ENCODE peak calls at places on chromosome 2, in four cellular contexts. K is endothelial cell of umbilical vein, T is K562, U is GM12878. P is an unnamed sample.

GRCh38 chr2:3728104-3729054 is 25.0 kb downstream of the DCDC2C start:
- DNase-seq in T (peak), U (no peak), K (peak), P (peak)

GRCh38 chr2:148716378-148716777 is 71.8 kb downstream of the EPC2 start:
- DNase-seq in U (no peak), T (no peak), K (no peak), P (no peak)

GRCh38 chr2:164388511-164388910 is 232.8 kb downstream of the GRB14 start:
- DNase-seq in T (no peak), U (peak), K (peak), P (peak)

GRCh38 chr2:219748673-219749570 is 121.5 kb downstream of the SLC4A3 start:
- DNase-seq in K (no peak), U (no peak), T (no peak), P (no peak)

GRCh38 chr2:163863073-163863472 is 127.3 kb upstream of the FIGN start:
- DNase-seq in U (no peak), K (no peak), T (no peak), P (no peak)

GRCh38 chr2:19369341-19369955 is 11.0 kb upstream of the OSR1 start:
- DNase-seq in U (no peak), T (no peak), K (no peak), P (peak)

GRCh38 chr2:46268986-46269385 is 28.2 kb upstream of the EPAS1 start:
- DNase-seq in K (no peak), U (no peak), T (no peak), P (peak)

GRCh38 chr2:133130548-133131246 is 437.6 kb downstream of the NCKAP5 start:
- DNase-seq in T (no peak), K (no peak), U (no peak), P (peak)

GRCh38 chr2:114252713-114253112 is 189.7 kb upstream of the DPP10 start:
- DNase-seq in T (no peak), K (no peak), U (no peak), P (no peak)

GRCh38 chr2:170092475-170092874 is 85.5 kb upstream of the MYO3B start:
- DNase-seq in U (no peak), T (no peak), K (no peak), P (peak)

GRCh38 chr2:170088776-170089175 is 89.2 kb upstream of the MYO3B start:
- DNase-seq in K (no peak), T (no peak), U (no peak), P (peak)

GRCh38 chr2:170095380-170095779 is 82.6 kb upstream of the MYO3B start:
- DNase-seq in T (no peak), K (no peak), U (no peak), P (no peak)

GRCh38 chr2:170090229-170090628 is 87.7 kb upstream of the MYO3B start:
- DNase-seq in K (no peak), T (no peak), U (no peak), P (no peak)

DNA sequence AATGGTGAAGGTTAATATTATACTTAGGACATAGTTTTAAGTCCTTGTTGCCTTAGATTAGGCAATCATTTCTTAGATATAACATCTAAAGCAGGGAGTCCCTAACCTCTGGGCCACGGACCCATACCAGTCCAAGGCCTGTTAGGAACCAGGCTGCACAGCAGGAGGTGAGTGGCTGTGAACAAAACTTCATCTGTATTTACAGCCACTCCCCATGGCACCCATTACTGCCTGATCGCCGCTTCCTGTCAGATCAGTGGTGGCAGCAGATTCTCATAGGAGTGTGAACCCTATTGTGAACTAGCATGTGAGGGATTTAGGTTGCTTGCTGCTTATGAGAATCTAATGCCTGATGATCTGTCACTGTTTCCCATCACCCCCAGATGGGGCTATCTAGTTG is 86.5 kb upstream of the MYO3B start:
- DNase-seq in K (no peak), T (no peak), U (no peak), P (no peak)
- TF ChIP-seq FOS in K (no peak), T (no peak), U (no peak), P (no peak)

GRCh38 chr2:33366473-33366872 is 110.0 kb upstream of the RASGRP3 start:
- DNase-seq in K (peak), U (no peak), T (no peak), P (no peak)
- TF ChIP-seq FOS in K (no peak), U (no peak), T (no peak), P (no peak)

DNA sequence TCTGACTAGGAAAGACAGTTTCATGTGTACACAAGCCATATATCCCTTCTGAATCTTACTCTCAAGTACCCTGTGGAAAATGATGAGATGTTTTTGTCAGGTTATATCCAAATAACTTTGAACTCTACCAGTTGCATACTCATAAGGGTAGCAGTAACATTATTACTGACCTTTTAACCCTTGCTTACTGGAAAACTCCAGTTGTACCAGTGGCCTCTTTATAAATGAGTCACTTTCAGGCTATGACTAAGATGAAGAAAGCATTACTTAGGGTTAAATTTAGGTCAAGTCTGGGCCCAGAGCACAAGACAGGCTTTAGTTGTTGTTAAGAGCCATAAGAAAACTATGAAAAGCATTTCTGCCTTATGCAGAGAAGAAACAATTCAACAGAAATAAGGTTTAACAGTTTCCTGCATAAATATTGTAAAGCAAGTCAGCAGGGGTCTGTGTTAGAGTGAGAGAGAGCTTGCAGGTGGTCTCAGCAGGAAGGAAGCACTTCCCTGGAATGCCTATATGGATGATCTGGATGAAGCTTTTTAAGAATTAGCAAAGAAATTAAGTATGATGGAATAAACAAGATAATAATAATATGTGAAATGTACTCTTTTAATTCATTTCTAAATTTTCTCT is 126.5 kb downstream of the UBE2E3 start:
- DNase-seq in K (peak), U (peak), T (peak), P (peak)
- TF ChIP-seq FOS in K (peak), U (no peak), T (no peak), P (peak)

GRCh38 chr2:86518498-86518897 is 44.7 kb downstream of the CHMP3 start:
- DNase-seq in K (peak), U (no peak), T (no peak), P (no peak)
- TF ChIP-seq FOS in K (no peak), U (no peak), T (no peak), P (no peak)

GRCh38 chr2:226658555-226658954 is 141.1 kb downstream of the IRS1 start:
- DNase-seq in K (no peak), T (no peak), U (no peak), P (no peak)
- TF ChIP-seq FOS in K (no peak), T (no peak), U (no peak), P (no peak)

DNA sequence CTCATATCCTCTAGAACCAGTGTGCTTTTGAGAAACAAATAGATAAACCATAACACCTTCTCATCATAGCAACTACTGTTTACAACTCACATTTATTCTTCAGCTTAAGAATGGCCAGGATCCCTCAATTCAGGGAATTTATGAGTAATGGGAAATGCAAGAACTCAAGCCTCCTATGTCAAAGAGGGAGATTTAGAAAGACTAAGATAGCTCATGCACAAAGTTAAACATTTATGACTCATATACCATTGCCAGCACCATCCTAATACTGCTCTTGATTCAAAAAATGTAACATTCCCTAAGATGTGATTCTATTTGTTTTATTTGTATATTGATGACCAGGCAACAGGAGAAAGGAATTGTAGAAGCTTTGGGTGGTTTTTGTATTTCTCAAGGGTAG is 172.8 kb downstream of the CYP26B1 start:
- DNase-seq in U (no peak), T (no peak), K (no peak), P (no peak)
- TF ChIP-seq FOS in U (no peak), T (no peak), K (no peak), P (no peak)

GRCh38 chr2:137168564-137168963 is 403.2 kb downstream of the THSD7B start:
- DNase-seq in T (no peak), K (peak), U (no peak), P (no peak)

GRCh38 chr2:137167651-137168050 is 402.3 kb downstream of the THSD7B start:
- DNase-seq in T (no peak), K (no peak), U (no peak), P (no peak)

GRCh38 chr2:137173514-137173913 is 408.2 kb downstream of the THSD7B start:
- DNase-seq in K (no peak), U (peak), T (no peak), P (no peak)

DNA sequence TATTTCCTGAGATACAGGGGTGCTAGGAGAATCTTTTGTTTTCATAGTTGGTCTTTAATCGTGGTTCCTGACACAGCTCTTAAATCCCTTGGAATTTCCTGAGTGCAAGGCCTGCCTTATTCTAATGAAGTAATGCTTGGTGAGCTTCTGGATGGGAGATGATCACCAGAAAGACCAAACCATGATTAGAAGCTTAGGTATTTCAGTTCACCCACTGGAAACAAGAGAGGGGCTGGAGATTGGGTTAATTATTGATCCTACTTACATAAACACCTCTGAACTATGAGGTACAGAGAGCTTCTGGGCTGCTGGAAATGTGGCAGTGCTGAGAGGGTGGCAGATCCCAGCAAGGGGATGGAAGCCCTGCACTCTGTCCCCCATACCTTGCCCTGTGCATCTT is 406.8 kb downstream of the THSD7B start:
- DNase-seq in T (no peak), K (no peak), U (no peak), P (no peak)
- TF ChIP-seq FOS in T (no peak), K (no peak), U (no peak), P (no peak)

P was measured in IMR-90.